ENCODE peak calls at places on chromosome 13, in seven cellular contexts. A is GM04504, C is M059J, H is EL, Q is fibroblast of pulmonary artery, I is astrocyte of the spinal cord, O is NCI-H1930. S is an unnamed sample.

GRCh38 chr13:46507978-46508377 is 45.0 kb upstream of the LRCH1 start:
- DNase-seq in A (no peak), C (peak), H (peak), Q (no peak), I (no peak), O (no peak), S (no peak)

GRCh38 chr13:113064534-113065405 is 40.8 kb upstream of the F7 start:
- DNase-seq in A (no peak), C (peak), H (peak), Q (peak), I (peak), O (no peak), S (peak)

GRCh38 chr13:37595162-37595561 is 3.4 kb downstream of the POSTN start:
- DNase-seq in A (peak), C (peak), H (peak), Q (peak), I (peak), O (no peak), S (no peak)

GRCh38 chr13:48235100-48235813 is 2.3 kb downstream of the ITM2B start:
- DNase-seq in A (no peak), C (peak), H (peak), Q (peak), I (peak), O (no peak), S (no peak)

GRCh38 chr13:113740286-113740556 is 18.8 kb upstream of the TMEM255B start:
- DNase-seq in A (no peak), C (no peak), H (no peak), Q (no peak), I (no peak), O (no peak), S (no peak)

GRCh38 chr13:80558074-80558473 is 217.1 kb upstream of the SPRY2 start:
- DNase-seq in A (no peak), C (no peak), H (no peak), Q (no peak), I (no peak), O (no peak), S (no peak)

GRCh38 chr13:27022571-27023311 is 148.9 kb downstream of the USP12 start:
- DNase-seq in A (peak), C (peak), H (peak), Q (no peak), I (peak), O (no peak), S (no peak)

GRCh38 chr13:40245567-40245966 is 420.9 kb downstream of the FOXO1 start:
- DNase-seq in A (no peak), C (no peak), H (no peak), Q (no peak), I (no peak), O (no peak), S (no peak)

GRCh38 chr13:28679628-28680027 is 20.7 kb downstream of the POMP start:
- DNase-seq in A (no peak), C (peak), H (no peak), Q (peak), I (peak), O (no peak), S (no peak)

GRCh38 chr13:29572575-29572974 is 22.9 kb downstream of the SLC7A1 start:
- DNase-seq in A (no peak), C (no peak), H (no peak), Q (no peak), I (no peak), O (no peak), S (no peak)

GRCh38 chr13:82938644-82939043 is 943.6 kb downstream of the SLITRK1 start:
- DNase-seq in A (no peak), C (no peak), H (no peak), Q (no peak), I (no peak), O (no peak), S (peak)

GRCh38 chr13:32984857-32985626 is 31.2 kb upstream of the KL start:
- DNase-seq in A (no peak), C (peak), H (peak), Q (no peak), I (no peak), O (no peak), S (no peak)

GRCh38 chr13:61575941-61576340 is 160.3 kb upstream of the PCDH20 start:
- DNase-seq in A (no peak), C (no peak), H (no peak), Q (no peak), I (no peak), O (no peak), S (no peak)

GRCh38 chr13:100789025-100789424 is 114.4 kb upstream of the TMTC4 start:
- DNase-seq in A (no peak), C (no peak), H (no peak), Q (no peak), I (no peak), O (no peak), S (no peak)

GRCh38 chr13:105957769-105958438 is 577.6 kb downstream of the EFNB2 start:
- DNase-seq in A (no peak), C (peak), H (no peak), Q (no peak), I (no peak), O (no peak), S (no peak)

GRCh38 chr13:25874907-25875306 is 176.9 kb downstream of the SHISA2 start:
- DNase-seq in A (no peak), C (no peak), H (no peak), Q (no peak), I (no peak), O (no peak), S (no peak)

GRCh38 chr13:84297246-84297645 is 415.0 kb upstream of the SLITRK1 start:
- DNase-seq in A (no peak), C (no peak), H (no peak), Q (no peak), I (no peak), O (no peak), S (no peak)

GRCh38 chr13:77511552-77511951 is 24.0 kb upstream of the SCEL start:
- DNase-seq in A (no peak), C (no peak), H (no peak), Q (peak), I (no peak), O (no peak), S (no peak)

GRCh38 chr13:33189470-33189869 is 96.1 kb downstream of the STARD13 start:
- DNase-seq in A (no peak), C (no peak), H (no peak), Q (no peak), I (no peak), O (no peak), S (no peak)

GRCh38 chr13:101150998-101151397 is 265.3 kb downstream of the NALCN start:
- DNase-seq in A (no peak), C (no peak), H (peak), Q (peak), I (peak), O (peak), S (no peak)

GRCh38 chr13:41383400-41383799 is 72.3 kb downstream of the NAA16 start:
- DNase-seq in A (no peak), C (no peak), H (no peak), Q (peak), I (no peak), O (no peak), S (no peak)

GRCh38 chr13:83048419-83048818 is 833.9 kb downstream of the SLITRK1 start:
- DNase-seq in A (no peak), C (no peak), H (peak), Q (peak), I (no peak), O (no peak), S (no peak)

GRCh38 chr13:96851856-96852255 is 142.4 kb downstream of the OXGR1 start:
- DNase-seq in A (no peak), C (no peak), H (no peak), Q (no peak), I (no peak), O (no peak), S (no peak)

GRCh38 chr13:79486433-79487188 is 5.7 kb downstream of the NDFIP2 start:
- DNase-seq in A (no peak), C (no peak), H (no peak), Q (no peak), I (no peak), O (no peak), S (no peak)

GRCh38 chr13:38944219-38944618 is 46.4 kb downstream of the STOML3 start:
- DNase-seq in A (no peak), C (no peak), H (no peak), Q (no peak), I (no peak), O (no peak), S (no peak)

GRCh38 chr13:110625771-110626321 is 10.5 kb downstream of the NAXD start:
- DNase-seq in A (no peak), C (no peak), H (no peak), Q (no peak), I (no peak), O (no peak), S (no peak)

S was measured in chondrocyte.